ENCODE peak calls at places on chromosomes 13 and 19, in seven cellular contexts. W is stomach, H is uterus, U is endodermal cell, N is esophagus muscularis mucosa, E is HFF-Myc, S is heart right ventricle. J is an unnamed sample.

GRCh38 chr19:5591476-5591875 is 23.7 kb upstream of the TINCR start:
- DNase-seq in W (no peak), H (no peak), U (no peak), N (no peak), E (no peak), S (no peak), J (no peak)

GRCh38 chr13:95628488-95628887 is 16.0 kb downstream of the DZIP1 start:
- DNase-seq in W (no peak), H (no peak), U (no peak), N (no peak), E (no peak), S (no peak), J (no peak)

GRCh38 chr19:17159466-17160393 is 55.4 kb upstream of the USE1 start:
- DNase-seq in W (no peak), H (no peak), U (peak), N (no peak), E (peak), S (no peak), J (peak)

GRCh38 chr19:46984077-46985010 is 35.3 kb upstream of the NPAS1 start:
- DNase-seq in W (no peak), H (peak), U (no peak), N (no peak), E (peak), S (peak), J (peak)

GRCh38 chr19:17488593-17489391 is 18.5 kb downstream of the SLC27A1 start:
- DNase-seq in W (peak), H (peak), U (peak), N (no peak), E (no peak), S (peak), J (no peak)

GRCh38 chr19:57789288-57789687 is 19.8 kb downstream of the ZNF586 start:
- DNase-seq in W (no peak), H (no peak), U (no peak), N (no peak), E (no peak), S (no peak), J (no peak)

GRCh38 chr13:97068146-97068545 is 73.9 kb upstream of the OXGR1 start:
- DNase-seq in W (no peak), H (no peak), U (no peak), N (no peak), E (no peak), S (no peak), J (peak)

GRCh38 chr13:26967119-26968038 is 204.2 kb downstream of the USP12 start:
- DNase-seq in W (no peak), H (no peak), U (no peak), N (no peak), E (peak), S (peak), J (no peak)

GRCh38 chr13:113045214-113046007 is 60.2 kb upstream of the F7 start:
- DNase-seq in W (no peak), H (no peak), U (no peak), N (no peak), E (no peak), S (peak), J (no peak)

GRCh38 chr13:27176772-27177171 is 5.2 kb upstream of the USP12 start:
- DNase-seq in W (no peak), H (no peak), U (no peak), N (no peak), E (no peak), S (no peak), J (no peak)

GRCh38 chr13:46721054-46721453 is 75.9 kb downstream of the ESD start:
- DNase-seq in W (peak), H (peak), U (peak), N (no peak), E (peak), S (no peak), J (peak)

GRCh38 chr13:41018583-41018909 is 570 bp downstream of the ELF1 start:
- DNase-seq in W (no peak), H (no peak), U (no peak), N (no peak), E (no peak), S (no peak), J (no peak)

GRCh38 chr19:42287017-42287825 is 14.7 kb upstream of the PRR19 start:
- DNase-seq in W (no peak), H (no peak), U (no peak), N (no peak), E (no peak), S (no peak), J (no peak)

GRCh38 chr19:3556978-3557460 is 367 bp downstream of the MFSD12 start:
- DNase-seq in W (peak), H (no peak), U (peak), N (no peak), E (no peak), S (no peak), J (peak)

DNA sequence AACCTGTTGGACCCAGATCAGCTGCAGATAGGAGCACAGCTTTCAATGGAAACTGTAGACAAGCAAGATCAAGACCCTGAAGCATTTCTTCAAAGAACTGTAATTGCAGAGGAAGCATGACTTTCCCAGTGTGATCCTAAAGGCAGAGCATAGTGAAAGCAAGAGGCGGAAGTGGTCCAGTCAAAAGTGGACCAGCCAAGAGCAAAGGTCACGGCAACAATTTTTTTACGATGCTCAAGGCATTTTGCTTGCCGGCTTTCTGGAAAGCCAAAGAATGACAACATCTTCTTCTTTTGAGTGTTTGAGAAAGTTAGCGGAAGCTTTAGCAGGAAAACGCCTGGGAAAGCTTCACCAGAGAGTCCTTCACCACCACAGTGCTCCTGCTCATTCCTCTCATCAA is 111.6 kb downstream of the RNF17 start:
- DNase-seq in W (no peak), H (no peak), U (no peak), N (peak), E (peak), S (no peak), J (no peak)
- H3K4me3 ChIP-seq in W (no peak), H (no peak), U (no peak), N (no peak), E (no peak), S (no peak), J (no peak)

GRCh38 chr13:111516712-111517640 is 196.5 kb downstream of the TEX29 start:
- DNase-seq in W (no peak), H (no peak), U (peak), N (no peak), E (no peak), S (no peak), J (no peak)
- TF ChIP-seq CTCF in W (no peak), H (no peak), U (no peak), N (no peak), E (no peak), S (no peak), J (no peak)

DNA sequence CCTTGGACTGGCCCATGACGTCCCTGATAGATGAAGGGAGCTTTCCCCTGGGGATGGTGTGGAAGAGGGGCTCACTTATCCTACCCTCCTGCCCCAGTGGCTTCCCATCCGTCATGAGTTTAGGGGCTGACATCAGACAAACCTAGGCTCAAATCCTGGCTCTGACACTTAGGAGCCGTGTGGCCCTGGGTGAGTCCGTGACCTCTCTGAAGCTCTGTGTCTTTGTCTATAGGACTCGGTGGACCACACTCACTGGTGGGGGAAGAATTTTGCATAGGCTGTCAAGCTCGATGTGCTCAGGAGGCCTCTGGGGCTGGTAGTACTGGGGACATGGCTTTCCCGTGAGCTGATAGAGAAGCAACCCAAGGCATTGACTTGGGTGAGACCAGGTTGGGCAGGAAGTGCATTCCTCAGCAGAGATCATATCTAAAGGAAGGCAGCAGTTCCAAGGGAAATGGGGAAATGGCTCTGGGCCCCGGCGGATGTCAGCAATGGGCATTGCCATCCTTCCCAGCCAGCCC is 17.4 kb upstream of the AP1M2 start:
- DNase-seq in W (peak), H (peak), U (no peak), N (no peak), E (no peak), S (peak), J (no peak)
- H3K4me3 ChIP-seq in W (no peak), H (no peak), U (peak), N (no peak), E (no peak), S (peak), J (no peak)

GRCh38 chr13:114143806-114144605 is 11.6 kb upstream of the RASA3 start:
- DNase-seq in W (no peak), H (no peak), U (peak), N (no peak), E (no peak), S (no peak), J (no peak)
- TF ChIP-seq CTCF in W (no peak), H (no peak), U (peak), N (no peak), E (peak), S (no peak), J (peak)

DNA sequence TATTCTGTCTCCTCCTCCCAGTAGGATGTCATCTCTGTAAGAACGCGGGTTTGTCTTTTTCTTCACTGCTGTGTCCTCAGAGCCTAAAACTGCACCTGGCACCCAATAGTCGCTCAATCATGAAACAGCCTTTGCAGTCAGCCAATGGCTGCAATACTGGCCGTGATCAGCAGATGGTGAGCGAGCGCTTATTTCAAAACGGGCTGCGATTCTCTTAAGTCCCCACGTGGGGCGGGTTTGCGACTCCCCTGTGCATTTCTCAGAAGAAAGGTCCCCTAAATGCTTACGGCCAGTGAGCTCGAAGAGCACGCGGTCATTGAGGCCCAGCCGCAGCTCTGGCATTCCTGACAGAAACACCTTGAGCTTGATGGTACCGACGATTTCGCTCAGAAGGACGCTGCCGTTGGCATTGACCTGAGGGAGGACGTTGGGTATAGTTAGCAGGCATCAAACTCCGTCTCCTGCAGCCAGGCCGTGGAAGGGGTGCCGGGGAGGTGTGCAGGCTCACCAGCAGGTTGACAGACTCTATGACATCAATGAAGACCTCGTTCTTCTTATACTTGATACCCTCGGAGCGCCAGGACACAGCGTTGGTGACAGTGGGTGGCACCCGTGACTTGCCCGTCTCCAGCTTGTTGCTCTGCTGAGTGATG is 6.0 kb downstream of the AP1M2 start:
- DNase-seq in W (peak), H (peak), U (peak), N (peak), E (peak), S (peak), J (peak)
- H3K4me3 ChIP-seq in W (no peak), H (no peak), U (no peak), N (peak), E (no peak), S (peak), J (no peak)

GRCh38 chr19:11013771-11014170 is 52.9 kb downstream of the SMARCA4 start:
- DNase-seq in W (no peak), H (no peak), U (no peak), N (no peak), E (no peak), S (no peak), J (no peak)
- TF ChIP-seq CTCF in W (no peak), H (no peak), U (no peak), N (no peak), E (no peak), S (no peak), J (no peak)

GRCh38 chr13:75762066-75762937 is 126.2 kb downstream of the LMO7 start:
- DNase-seq in W (peak), H (no peak), U (no peak), N (no peak), E (no peak), S (no peak), J (peak)

GRCh38 chr13:75759531-75759930 is 123.4 kb downstream of the LMO7 start:
- DNase-seq in W (no peak), H (no peak), U (no peak), N (no peak), E (no peak), S (no peak), J (no peak)

GRCh38 chr13:75762967-75763366 is 126.8 kb downstream of the LMO7 start:
- DNase-seq in W (no peak), H (no peak), U (no peak), N (no peak), E (no peak), S (no peak), J (no peak)

GRCh38 chr13:75761373-75761772 is 125.2 kb downstream of the LMO7 start:
- DNase-seq in W (no peak), H (no peak), U (no peak), N (no peak), E (no peak), S (no peak), J (peak)

GRCh38 chr13:75760182-75760981 is 124.3 kb downstream of the LMO7 start:
- DNase-seq in W (peak), H (no peak), U (no peak), N (no peak), E (no peak), S (no peak), J (peak)
- H3K4me3 ChIP-seq in W (peak), H (no peak), U (no peak), N (peak), E (no peak), S (peak), J (peak)

GRCh38 chr13:32259116-32259515 is 56.0 kb downstream of the ZAR1L start:
- DNase-seq in W (no peak), H (no peak), U (peak), N (no peak), E (no peak), S (no peak), J (no peak)
- TF ChIP-seq CTCF in W (no peak), H (peak), U (peak), N (no peak), E (peak), S (no peak), J (peak)

J was measured in choroid plexus epithelial cell.